ENCODE peak calls at places on chromosomes 6 and 20, in four cellular contexts. One of them, this sample, is unnamed.

GRCh38 chr20:47765715-47766594 is 19.3 kb downstream of the SULF2 start:
- DNase-seq in glutamatergic neuron: no peak
- DNase-seq in activated CD8-positive, alpha-beta memory T cell treated with anti-CD3 and anti-CD28 coated beads, Interleukin-2, amount 50 U/mL, for 4 hours: no peak
- DNase-seq in ACHN: no peak
- DNase-seq in this sample: no peak

GRCh38 chr20:62368629-62369507 is 1.8 kb upstream of the LAMA5 start:
- DNase-seq in glutamatergic neuron: peak; percentile 83
- DNase-seq in activated CD8-positive, alpha-beta memory T cell treated with anti-CD3 and anti-CD28 coated beads, Interleukin-2, amount 50 U/mL, for 4 hours: no peak
- DNase-seq in ACHN: peak; percentile 53
- DNase-seq in this sample: peak; percentile 63

GRCh38 chr6:3517350-3517749 is 60.5 kb upstream of the SLC22A23 start:
- DNase-seq in glutamatergic neuron: no peak
- DNase-seq in activated CD8-positive, alpha-beta memory T cell treated with anti-CD3 and anti-CD28 coated beads, Interleukin-2, amount 50 U/mL, for 4 hours: no peak
- DNase-seq in ACHN: no peak
- DNase-seq in this sample: peak; percentile 92

GRCh38 chr6:147322299-147323162 is 118.3 kb downstream of the STXBP5 start:
- DNase-seq in glutamatergic neuron: no peak
- DNase-seq in activated CD8-positive, alpha-beta memory T cell treated with anti-CD3 and anti-CD28 coated beads, Interleukin-2, amount 50 U/mL, for 4 hours: no peak
- DNase-seq in ACHN: no peak
- DNase-seq in this sample: peak; percentile 51

GRCh38 chr20:37303637-37304036 is 14.2 kb downstream of the MANBAL start:
- DNase-seq in glutamatergic neuron: no peak
- DNase-seq in activated CD8-positive, alpha-beta memory T cell treated with anti-CD3 and anti-CD28 coated beads, Interleukin-2, amount 50 U/mL, for 4 hours: no peak
- DNase-seq in ACHN: no peak
- DNase-seq in this sample: no peak

GRCh38 chr6:7705483-7705882 is 20.4 kb upstream of the BMP6 start:
- DNase-seq in glutamatergic neuron: no peak
- DNase-seq in activated CD8-positive, alpha-beta memory T cell treated with anti-CD3 and anti-CD28 coated beads, Interleukin-2, amount 50 U/mL, for 4 hours: no peak
- DNase-seq in ACHN: no peak
- DNase-seq in this sample: no peak

GRCh38 chr20:1187605-1188171 is 2.9 kb upstream of the TMEM74B start:
- DNase-seq in glutamatergic neuron: no peak
- DNase-seq in activated CD8-positive, alpha-beta memory T cell treated with anti-CD3 and anti-CD28 coated beads, Interleukin-2, amount 50 U/mL, for 4 hours: no peak
- DNase-seq in ACHN: no peak
- DNase-seq in this sample: no peak

GRCh38 chr6:31620586-31621319 is at the start of gene PRRC2A:
- DNase-seq in glutamatergic neuron: peak; percentile 96
- DNase-seq in activated CD8-positive, alpha-beta memory T cell treated with anti-CD3 and anti-CD28 coated beads, Interleukin-2, amount 50 U/mL, for 4 hours: peak; percentile 95
- DNase-seq in ACHN: peak; percentile 62
- DNase-seq in this sample: peak; percentile 76

GRCh38 chr6:63637865-63638445 is 2.4 kb downstream of the PHF3 start:
- DNase-seq in glutamatergic neuron: no peak
- DNase-seq in activated CD8-positive, alpha-beta memory T cell treated with anti-CD3 and anti-CD28 coated beads, Interleukin-2, amount 50 U/mL, for 4 hours: no peak
- DNase-seq in ACHN: peak; percentile 13
- DNase-seq in this sample: peak; percentile 15

GRCh38 chr20:56360133-56360898 is 1.5 kb downstream of the FAM210B start:
- DNase-seq in glutamatergic neuron: no peak
- DNase-seq in activated CD8-positive, alpha-beta memory T cell treated with anti-CD3 and anti-CD28 coated beads, Interleukin-2, amount 50 U/mL, for 4 hours: no peak
- DNase-seq in ACHN: no peak
- DNase-seq in this sample: no peak

GRCh38 chr20:35561268-35561667 is 19.4 kb downstream of the ERGIC3 start:
- DNase-seq in glutamatergic neuron: peak; percentile 46
- DNase-seq in activated CD8-positive, alpha-beta memory T cell treated with anti-CD3 and anti-CD28 coated beads, Interleukin-2, amount 50 U/mL, for 4 hours: no peak
- DNase-seq in ACHN: peak; percentile 76
- DNase-seq in this sample: peak; percentile 74

GRCh38 chr20:1086273-1087213 is 31.9 kb upstream of the PSMF1 start:
- DNase-seq in glutamatergic neuron: no peak
- DNase-seq in activated CD8-positive, alpha-beta memory T cell treated with anti-CD3 and anti-CD28 coated beads, Interleukin-2, amount 50 U/mL, for 4 hours: no peak
- DNase-seq in ACHN: no peak
- DNase-seq in this sample: no peak

GRCh38 chr6:35737413-35738211 is 780 bp downstream of the ARMC12 start:
- DNase-seq in glutamatergic neuron: no peak
- DNase-seq in activated CD8-positive, alpha-beta memory T cell treated with anti-CD3 and anti-CD28 coated beads, Interleukin-2, amount 50 U/mL, for 4 hours: no peak
- DNase-seq in ACHN: peak; percentile 76
- DNase-seq in this sample: peak; percentile 90

GRCh38 chr6:140178550-140179334 is 804.3 kb upstream of the CITED2 start:
- DNase-seq in glutamatergic neuron: no peak
- DNase-seq in activated CD8-positive, alpha-beta memory T cell treated with anti-CD3 and anti-CD28 coated beads, Interleukin-2, amount 50 U/mL, for 4 hours: no peak
- DNase-seq in ACHN: no peak
- DNase-seq in this sample: peak; percentile 90

GRCh38 chr6:121285041-121285440 is 49.2 kb downstream of the TBC1D32 start:
- DNase-seq in glutamatergic neuron: no peak
- DNase-seq in activated CD8-positive, alpha-beta memory T cell treated with anti-CD3 and anti-CD28 coated beads, Interleukin-2, amount 50 U/mL, for 4 hours: no peak
- DNase-seq in ACHN: no peak
- DNase-seq in this sample: peak; percentile 89

GRCh38 chr6:53983301-53983700 is 127.9 kb upstream of the MLIP start:
- DNase-seq in glutamatergic neuron: no peak
- DNase-seq in activated CD8-positive, alpha-beta memory T cell treated with anti-CD3 and anti-CD28 coated beads, Interleukin-2, amount 50 U/mL, for 4 hours: no peak
- DNase-seq in ACHN: no peak
- DNase-seq in this sample: no peak

GRCh38 chr20:25750765-25751696 is 54.4 kb upstream of the ZNF337 start:
- DNase-seq in glutamatergic neuron: no peak
- DNase-seq in activated CD8-positive, alpha-beta memory T cell treated with anti-CD3 and anti-CD28 coated beads, Interleukin-2, amount 50 U/mL, for 4 hours: peak; percentile 46
- DNase-seq in ACHN: peak; percentile 66
- DNase-seq in this sample: peak; percentile 48

GRCh38 chr20:61385731-61386130 is 133.7 kb downstream of the CDH4 start:
- DNase-seq in glutamatergic neuron: no peak
- DNase-seq in activated CD8-positive, alpha-beta memory T cell treated with anti-CD3 and anti-CD28 coated beads, Interleukin-2, amount 50 U/mL, for 4 hours: no peak
- DNase-seq in ACHN: no peak
- DNase-seq in this sample: no peak

GRCh38 chr20:10579942-10580341 is 93.9 kb downstream of the JAG1 start:
- DNase-seq in glutamatergic neuron: no peak
- DNase-seq in activated CD8-positive, alpha-beta memory T cell treated with anti-CD3 and anti-CD28 coated beads, Interleukin-2, amount 50 U/mL, for 4 hours: no peak
- DNase-seq in ACHN: no peak
- DNase-seq in this sample: no peak

GRCh38 chr6:125020385-125020784 is 58.1 kb downstream of the RNF217 start:
- DNase-seq in glutamatergic neuron: no peak
- DNase-seq in activated CD8-positive, alpha-beta memory T cell treated with anti-CD3 and anti-CD28 coated beads, Interleukin-2, amount 50 U/mL, for 4 hours: no peak
- DNase-seq in ACHN: no peak
- DNase-seq in this sample: peak; percentile 41

GRCh38 chr6:129621252-129621651 is 88.7 kb downstream of the ARHGAP18 start:
- DNase-seq in glutamatergic neuron: no peak
- DNase-seq in activated CD8-positive, alpha-beta memory T cell treated with anti-CD3 and anti-CD28 coated beads, Interleukin-2, amount 50 U/mL, for 4 hours: peak; percentile 34
- DNase-seq in ACHN: peak; percentile 38
- DNase-seq in this sample: peak; percentile 17

GRCh38 chr6:96032646-96033045 is 16.9 kb downstream of the FUT9 start:
- DNase-seq in glutamatergic neuron: no peak
- DNase-seq in activated CD8-positive, alpha-beta memory T cell treated with anti-CD3 and anti-CD28 coated beads, Interleukin-2, amount 50 U/mL, for 4 hours: no peak
- DNase-seq in ACHN: no peak
- DNase-seq in this sample: no peak

GRCh38 chr6:106027760-106028159 is 58.4 kb upstream of the PRDM1 start:
- DNase-seq in glutamatergic neuron: no peak
- DNase-seq in activated CD8-positive, alpha-beta memory T cell treated with anti-CD3 and anti-CD28 coated beads, Interleukin-2, amount 50 U/mL, for 4 hours: no peak
- DNase-seq in ACHN: no peak
- DNase-seq in this sample: peak; percentile 9

GRCh38 chr6:4997862-4998261 is 6.0 kb downstream of the RPP40 start:
- DNase-seq in glutamatergic neuron: no peak
- DNase-seq in activated CD8-positive, alpha-beta memory T cell treated with anti-CD3 and anti-CD28 coated beads, Interleukin-2, amount 50 U/mL, for 4 hours: no peak
- DNase-seq in ACHN: no peak
- DNase-seq in this sample: no peak

GRCh38 chr20:56780266-56780665 is 151.2 kb downstream of the TFAP2C start:
- DNase-seq in glutamatergic neuron: no peak
- DNase-seq in activated CD8-positive, alpha-beta memory T cell treated with anti-CD3 and anti-CD28 coated beads, Interleukin-2, amount 50 U/mL, for 4 hours: no peak
- DNase-seq in ACHN: no peak
- DNase-seq in this sample: no peak

GRCh38 chr20:63536997-63537524 is at the start of gene PTK6:
- DNase-seq in glutamatergic neuron: peak; percentile 14
- DNase-seq in activated CD8-positive, alpha-beta memory T cell treated with anti-CD3 and anti-CD28 coated beads, Interleukin-2, amount 50 U/mL, for 4 hours: peak; percentile 25
- DNase-seq in ACHN: no peak
- DNase-seq in this sample: no peak

GRCh38 chr20:39661833-39662232 is 699.7 kb downstream of the DHX35 start:
- DNase-seq in glutamatergic neuron: no peak
- DNase-seq in activated CD8-positive, alpha-beta memory T cell treated with anti-CD3 and anti-CD28 coated beads, Interleukin-2, amount 50 U/mL, for 4 hours: no peak
- DNase-seq in ACHN: peak; percentile 9
- DNase-seq in this sample: no peak

GRCh38 chr20:44861547-44862006 is 23.9 kb upstream of the YWHAB start:
- DNase-seq in glutamatergic neuron: no peak
- DNase-seq in activated CD8-positive, alpha-beta memory T cell treated with anti-CD3 and anti-CD28 coated beads, Interleukin-2, amount 50 U/mL, for 4 hours: no peak
- DNase-seq in ACHN: no peak
- DNase-seq in this sample: peak; percentile 56

GRCh38 chr6:48826318-48826595 is 636.8 kb downstream of the MMUT start:
- DNase-seq in glutamatergic neuron: no peak
- DNase-seq in activated CD8-positive, alpha-beta memory T cell treated with anti-CD3 and anti-CD28 coated beads, Interleukin-2, amount 50 U/mL, for 4 hours: no peak
- DNase-seq in ACHN: peak; percentile 11
- DNase-seq in this sample: no peak

GRCh38 chr20:44901972-44902371 is 7.9 kb upstream of the PABPC1L start:
- DNase-seq in glutamatergic neuron: no peak
- DNase-seq in activated CD8-positive, alpha-beta memory T cell treated with anti-CD3 and anti-CD28 coated beads, Interleukin-2, amount 50 U/mL, for 4 hours: no peak
- DNase-seq in ACHN: no peak
- DNase-seq in this sample: peak; percentile 47

GRCh38 chr6:158569036-158569435 is 9.1 kb downstream of the TMEM181 start:
- DNase-seq in glutamatergic neuron: no peak
- DNase-seq in activated CD8-positive, alpha-beta memory T cell treated with anti-CD3 and anti-CD28 coated beads, Interleukin-2, amount 50 U/mL, for 4 hours: no peak
- DNase-seq in ACHN: no peak
- DNase-seq in this sample: no peak

GRCh38 chr6:4977468-4977867 is 26.4 kb downstream of the RPP40 start:
- DNase-seq in glutamatergic neuron: no peak
- DNase-seq in activated CD8-positive, alpha-beta memory T cell treated with anti-CD3 and anti-CD28 coated beads, Interleukin-2, amount 50 U/mL, for 4 hours: no peak
- DNase-seq in ACHN: no peak
- DNase-seq in this sample: no peak

GRCh38 chr20:3818155-3819151 is 1.9 kb upstream of the AP5S1 start:
- DNase-seq in glutamatergic neuron: peak; percentile 78
- DNase-seq in activated CD8-positive, alpha-beta memory T cell treated with anti-CD3 and anti-CD28 coated beads, Interleukin-2, amount 50 U/mL, for 4 hours: no peak
- DNase-seq in ACHN: peak; percentile 82
- DNase-seq in this sample: peak; percentile 85

GRCh38 chr6:5334341-5334740 is 73.0 kb downstream of the FARS2 start:
- DNase-seq in glutamatergic neuron: no peak
- DNase-seq in activated CD8-positive, alpha-beta memory T cell treated with anti-CD3 and anti-CD28 coated beads, Interleukin-2, amount 50 U/mL, for 4 hours: no peak
- DNase-seq in ACHN: no peak
- DNase-seq in this sample: no peak

GRCh38 chr6:70998148-70998547 is 41.3 kb upstream of the B3GAT2 start:
- DNase-seq in glutamatergic neuron: no peak
- DNase-seq in activated CD8-positive, alpha-beta memory T cell treated with anti-CD3 and anti-CD28 coated beads, Interleukin-2, amount 50 U/mL, for 4 hours: no peak
- DNase-seq in ACHN: no peak
- DNase-seq in this sample: no peak

This sample was measured in HCEC 1CT.